ENCODE peak calls at places on chromosomes 16 and 17, in seven cellular contexts. Q, T, J, D, E, B and F are unnamed samples.

GRCh38 chr17:75078097-75079022 is 9.4 kb upstream of the SLC16A5 start:
- DNase-seq in D (peak), B (no peak), Q (peak), T (peak), E (no peak), J (no peak), F (no peak)

GRCh38 chr17:5667871-5668270 is 83.6 kb upstream of the NLRP1 start:
- DNase-seq in D (no peak), E (peak), B (peak), J (peak), T (peak), Q (no peak), F (peak)

GRCh38 chr16:1690810-1691209 is 12.7 kb downstream of the JPT2 start:
- DNase-seq in J (no peak), T (no peak), E (no peak), Q (no peak), D (no peak), B (no peak), F (no peak)

GRCh38 chr16:31333686-31334649 is 21.0 kb upstream of the ITGAX start:
- DNase-seq in B (peak), T (peak), D (no peak), Q (peak), E (peak), J (peak), F (peak)

GRCh38 chr17:80106751-80107150 is 5.4 kb downstream of the GAA start:
- DNase-seq in D (no peak), E (no peak), B (no peak), Q (no peak), T (no peak), J (no peak), F (no peak)

GRCh38 chr17:7916799-7917198 is 710 bp upstream of the RNF227 start:
- DNase-seq in B (no peak), J (peak), Q (peak), T (peak), E (no peak), D (no peak), F (peak)

GRCh38 chr17:42191209-42191608 is 3.1 kb downstream of the GHDC start:
- DNase-seq in B (no peak), J (no peak), T (no peak), D (no peak), Q (no peak), E (no peak), F (no peak)

GRCh38 chr16:88338111-88338510 is 44.6 kb upstream of the ZNF469 start:
- DNase-seq in J (no peak), D (no peak), E (peak), B (no peak), T (no peak), Q (no peak), F (no peak)

GRCh38 chr16:57504491-57504890 is 18.2 kb upstream of the DOK4 start:
- DNase-seq in D (no peak), B (no peak), Q (no peak), J (no peak), T (no peak), E (no peak), F (no peak)

GRCh38 chr17:78127888-78128615 is 503 bp downstream of the TMC6 start:
- DNase-seq in Q (no peak), E (peak), J (peak), D (no peak), T (no peak), B (peak), F (peak)

GRCh38 chr16:14562691-14563491 is 67.2 kb downstream of the PARN start:
- DNase-seq in E (no peak), D (no peak), T (peak), J (no peak), Q (peak), B (peak), F (no peak)

GRCh38 chr17:6509295-6509771 is 47.0 kb downstream of the PITPNM3 start:
- DNase-seq in B (no peak), J (no peak), T (peak), D (no peak), E (no peak), Q (no peak), F (no peak)

GRCh38 chr17:66383353-66383752 is 80.9 kb downstream of the PRKCA start:
- DNase-seq in J (no peak), Q (peak), T (peak), E (no peak), B (no peak), D (peak), F (no peak)

GRCh38 chr16:22318690-22319358 is 21.6 kb downstream of the POLR3E start:
- DNase-seq in E (peak), B (peak), T (peak), D (no peak), Q (peak), J (no peak), F (peak)

GRCh38 chr17:35046740-35047283 is 16.7 kb downstream of the RFFL start:
- DNase-seq in Q (peak), E (no peak), D (peak), T (peak), B (peak), J (no peak), F (peak)